ENCODE peak calls at places on chromosomes 7 and 10, in nine cellular contexts. C, T, H, B, X, A, G, S and U are unnamed samples.

GRCh38 chr10:132663666-132664365 is 122.1 kb downstream of the NKX6-2 start:
- DNase-seq in C (no peak), T (peak), H (no peak), B (no peak), X (no peak), A (no peak), G (no peak), S (no peak), U (no peak)

GRCh38 chr7:149764481-149765398 is 8.6 kb downstream of the ZNF467 start:
- DNase-seq in C (peak), T (no peak), H (no peak), B (no peak), X (no peak), A (no peak), G (no peak), S (peak), U (no peak)

GRCh38 chr10:43151371-43151770 is 13.1 kb downstream of the CSGALNACT2 start:
- DNase-seq in C (no peak), T (no peak), H (no peak), B (no peak), X (no peak), A (no peak), G (no peak), S (no peak), U (no peak)

GRCh38 chr7:74400420-74401136 is 53.1 kb upstream of the GTF2IRD1 start:
- DNase-seq in C (no peak), T (peak), H (no peak), B (no peak), X (no peak), A (no peak), G (no peak), S (no peak), U (no peak)

GRCh38 chr10:102118867-102119266 is 1.3 kb downstream of the LDB1 start:
- DNase-seq in C (no peak), T (no peak), H (no peak), B (no peak), X (peak), A (no peak), G (no peak), S (no peak), U (peak)

GRCh38 chr10:3287566-3288445 is 115.2 kb upstream of the PITRM1 start:
- DNase-seq in C (no peak), T (no peak), H (peak), B (no peak), X (no peak), A (no peak), G (peak), S (peak), U (peak)

GRCh38 chr7:15765753-15766152 is 79.3 kb upstream of the MEOX2 start:
- DNase-seq in C (no peak), T (no peak), H (no peak), B (no peak), X (no peak), A (no peak), G (no peak), S (no peak), U (no peak)

GRCh38 chr7:150357277-150357676 is 11.3 kb upstream of the REPIN1 start:
- DNase-seq in C (no peak), T (no peak), H (no peak), B (peak), X (no peak), A (no peak), G (no peak), S (no peak), U (no peak)

GRCh38 chr10:69360485-69361302 is 56.0 kb downstream of the TACR2 start:
- DNase-seq in C (no peak), T (peak), H (no peak), B (no peak), X (peak), A (peak), G (peak), S (no peak), U (peak)

GRCh38 chr10:35875281-35875680 is 233.2 kb upstream of the FZD8 start:
- DNase-seq in C (no peak), T (no peak), H (no peak), B (no peak), X (peak), A (no peak), G (no peak), S (no peak), U (no peak)

GRCh38 chr7:72805526-72806494 is 22.2 kb downstream of the TYW1B start:
- DNase-seq in C (no peak), T (no peak), H (no peak), B (no peak), X (no peak), A (no peak), G (no peak), S (no peak), U (no peak)

GRCh38 chr7:155437836-155438235 is 20.1 kb upstream of the EN2 start:
- DNase-seq in C (no peak), T (peak), H (no peak), B (no peak), X (no peak), A (no peak), G (no peak), S (no peak), U (no peak)

GRCh38 chr7:82701941-82702340 is 258.4 kb upstream of the CACNA2D1 start:
- DNase-seq in C (no peak), T (no peak), H (no peak), B (no peak), X (peak), A (no peak), G (no peak), S (no peak), U (no peak)

GRCh38 chr10:5609952-5610616 is 56.3 kb downstream of the ASB13 start:
- DNase-seq in C (no peak), T (no peak), H (no peak), B (no peak), X (no peak), A (no peak), G (peak), S (no peak), U (peak)